ENCODE peak calls at places on chromosomes 12 and 14, in eight cellular contexts. A is Panc1; G is stomach; T is caudate nucleus; I is A549; C is GM23338; H is CD8-positive, alpha-beta T cell; E is pancreas. S is an unnamed sample.

GRCh38 chr14:99686557-99687283 is 2.6 kb downstream of the CYP46A1 start:
- DNase-seq in A (no peak), G (no peak), T (no peak), I (no peak), C (no peak), H (no peak), E (no peak), S (no peak)

GRCh38 chr12:78392918-78393317 is 471.7 kb upstream of the SYT1 start:
- DNase-seq in A (no peak), G (no peak), T (no peak), I (no peak), C (no peak), H (no peak), E (no peak), S (no peak)

GRCh38 chr14:103393687-103394626 is 8.7 kb downstream of the MARK3 start:
- DNase-seq in A (no peak), G (no peak), T (no peak), I (peak), C (peak), H (no peak), E (no peak), S (no peak)

GRCh38 chr12:130860311-130860710 is 11.6 kb upstream of the RAN start:
- DNase-seq in A (no peak), G (no peak), T (no peak), I (no peak), C (no peak), H (no peak), E (no peak), S (no peak)

GRCh38 chr12:122144885-122145284 is 29.1 kb downstream of the IL31 start:
- DNase-seq in A (no peak), G (no peak), T (no peak), I (no peak), C (no peak), H (no peak), E (no peak), S (no peak)

GRCh38 chr14:100149789-100150611 is 9.4 kb downstream of the DEGS2 start:
- DNase-seq in A (no peak), G (peak), T (no peak), I (no peak), C (no peak), H (no peak), E (peak), S (no peak)

GRCh38 chr14:55794655-55795583 is 214.9 kb downstream of the KTN1 start:
- DNase-seq in A (no peak), G (no peak), T (no peak), I (no peak), C (no peak), H (no peak), E (no peak), S (no peak)

GRCh38 chr14:102958461-102958860 is 36.0 kb downstream of the AMN start:
- DNase-seq in A (no peak), G (no peak), T (no peak), I (no peak), C (no peak), H (no peak), E (no peak), S (no peak)

GRCh38 chr12:49636979-49637378 is 13.6 kb downstream of the PRPF40B start:
- DNase-seq in A (no peak), G (peak), T (peak), I (peak), C (peak), H (peak), E (no peak), S (peak)

GRCh38 chr12:9227953-9228352 is 19.8 kb upstream of the PZP start:
- DNase-seq in A (no peak), G (no peak), T (no peak), I (no peak), C (no peak), H (no peak), E (no peak), S (no peak)

GRCh38 chr12:77685112-77685511 is 145.6 kb upstream of the NAV3 start:
- DNase-seq in A (peak), G (peak), T (peak), I (peak), C (peak), H (no peak), E (no peak), S (peak)

GRCh38 chr14:70048313-70048654 is 140.5 kb downstream of the SLC8A3 start:
- DNase-seq in A (no peak), G (no peak), T (no peak), I (no peak), C (no peak), H (no peak), E (no peak), S (no peak)

GRCh38 chr14:99595034-99595433 is 9.0 kb downstream of the CCDC85C start:
- DNase-seq in A (no peak), G (no peak), T (no peak), I (no peak), C (no peak), H (no peak), E (no peak), S (no peak)

GRCh38 chr14:68810173-68811153 is 17.6 kb upstream of the ZFP36L1 start:
- DNase-seq in A (no peak), G (no peak), T (no peak), I (no peak), C (no peak), H (no peak), E (no peak), S (no peak)

GRCh38 chr14:93183596-93184317 is 940 bp downstream of the MOAP1 start:
- DNase-seq in A (no peak), G (no peak), T (no peak), I (no peak), C (no peak), H (no peak), E (no peak), S (no peak)

GRCh38 chr14:79575032-79575431 is 636.3 kb downstream of the DIO2 start:
- DNase-seq in A (no peak), G (no peak), T (no peak), I (no peak), C (no peak), H (no peak), E (no peak), S (no peak)

GRCh38 chr12:109925185-109925835 is 25.2 kb downstream of the TCHP start:
- DNase-seq in A (no peak), G (no peak), T (no peak), I (no peak), C (no peak), H (no peak), E (no peak), S (no peak)

GRCh38 chr14:72528059-72528950 is 365.6 kb downstream of the DPF3 start:
- DNase-seq in A (no peak), G (no peak), T (no peak), I (no peak), C (no peak), H (no peak), E (no peak), S (no peak)

GRCh38 chr12:27780612-27781408 is 774 bp upstream of the MANSC4 start:
- DNase-seq in A (no peak), G (peak), T (peak), I (peak), C (peak), H (peak), E (peak), S (peak)

GRCh38 chr12:124026755-124027745 is 54.0 kb downstream of the ZNF664 start:
- DNase-seq in A (peak), G (no peak), T (no peak), I (no peak), C (no peak), H (no peak), E (no peak), S (no peak)

GRCh38 chr12:6539276-6540134 is 5.2 kb downstream of the GAPDH start:
- DNase-seq in A (no peak), G (no peak), T (no peak), I (peak), C (peak), H (no peak), E (no peak), S (no peak)

GRCh38 chr14:29273513-29273912 is 506.9 kb downstream of the FOXG1 start:
- DNase-seq in A (no peak), G (no peak), T (no peak), I (no peak), C (peak), H (no peak), E (no peak), S (no peak)

GRCh38 chr12:123250471-123251383 is 17.5 kb downstream of the MTRFR start:
- DNase-seq in A (no peak), G (peak), T (no peak), I (peak), C (peak), H (no peak), E (no peak), S (no peak)

GRCh38 chr14:75715926-75716780 is 55.1 kb downstream of the TTLL5 start:
- DNase-seq in A (peak), G (no peak), T (no peak), I (no peak), C (peak), H (no peak), E (no peak), S (no peak)
- H3K27ac ChIP-seq in A (no peak), G (peak), T (peak), I (peak), C (no peak), H (no peak), E (no peak), S (peak)

DNA sequence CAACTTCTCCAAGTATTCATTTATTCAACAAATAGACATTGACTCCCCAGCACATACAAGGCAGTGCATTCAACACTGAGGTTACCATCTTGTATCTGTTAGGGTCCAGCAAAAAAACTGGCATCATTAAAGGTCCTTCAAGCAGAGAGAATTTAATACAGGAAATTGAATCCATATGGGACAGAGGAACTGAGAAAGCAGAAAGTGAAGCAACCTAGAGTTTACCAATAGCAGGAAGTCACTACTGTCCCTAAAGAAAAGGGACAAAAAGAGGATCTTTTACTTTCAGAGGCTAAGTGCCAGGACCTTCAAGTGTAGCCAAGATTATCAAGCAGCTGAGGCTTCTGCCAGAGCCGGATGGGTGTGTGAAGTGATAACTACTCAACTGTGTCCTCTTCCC is 237.8 kb upstream of the TBX3 start:
- DNase-seq in A (no peak), G (no peak), T (no peak), I (no peak), C (no peak), H (no peak), E (no peak), S (no peak)
- H3K27ac ChIP-seq in A (no peak), G (no peak), T (no peak), I (peak), C (no peak), H (no peak), E (no peak), S (no peak)

GRCh38 chr14:50319293-50319692 is 7.2 kb downstream of the DMAC2L start:
- DNase-seq in A (no peak), G (no peak), T (no peak), I (no peak), C (no peak), H (no peak), E (no peak), S (no peak)
- H3K27ac ChIP-seq in A (no peak), G (no peak), T (no peak), I (no peak), C (no peak), H (no peak), E (no peak), S (no peak)

GRCh38 chr12:13204428-13204827 is 7.9 kb downstream of the EMP1 start:
- DNase-seq in A (no peak), G (no peak), T (no peak), I (no peak), C (peak), H (no peak), E (no peak), S (no peak)
- H3K27ac ChIP-seq in A (peak), G (peak), T (no peak), I (peak), C (peak), H (no peak), E (no peak), S (no peak)

GRCh38 chr12:66235626-66236281 is 46.7 kb downstream of the IRAK3 start:
- DNase-seq in A (no peak), G (no peak), T (no peak), I (peak), C (peak), H (no peak), E (no peak), S (no peak)
- H3K27ac ChIP-seq in A (no peak), G (peak), T (no peak), I (peak), C (no peak), H (no peak), E (no peak), S (no peak)